ENCODE peak calls at places on chromosomes 5 and 9, in eight cellular contexts. P is H1, J is K562, Q is suprapubic skin, D is upper lobe of left lung, A is transverse colon, H is sigmoid colon, F is HepG2. Z is an unnamed sample.

GRCh38 chr5:68193481-68194036 is 22.0 kb upstream of the PIK3R1 start:
- DNase-seq in P (no peak), J (no peak), Q (no peak), D (no peak), A (no peak), H (no peak), F (no peak), Z (no peak)

GRCh38 chr5:110512266-110512665 is 214.2 kb downstream of the TMEM232 start:
- DNase-seq in P (no peak), J (no peak), Q (no peak), D (no peak), A (no peak), H (no peak), F (no peak), Z (no peak)

GRCh38 chr5:76771705-76772405 is 47.0 kb upstream of the F2RL1 start:
- DNase-seq in P (no peak), J (no peak), Q (peak; percentile 16), D (no peak), A (no peak), H (no peak), F (no peak), Z (no peak)

GRCh38 chr9:133664651-133665050 is 28.5 kb downstream of the DBH start:
- DNase-seq in P (no peak), J (no peak), Q (no peak), D (no peak), A (no peak), H (no peak), F (no peak), Z (no peak)

GRCh38 chr9:86135374-86135773 is 36.0 kb upstream of the GOLM1 start:
- DNase-seq in P (no peak), J (no peak), Q (no peak), D (no peak), A (no peak), H (no peak), F (no peak), Z (no peak)

GRCh38 chr9:33752130-33752637 is 43.2 kb upstream of the PRSS3 start:
- DNase-seq in P (no peak), J (no peak), Q (no peak), D (no peak), A (no peak), H (no peak), F (peak; percentile 76), Z (no peak)

GRCh38 chr5:132429451-132430440 is 60.2 kb downstream of the SLC22A5 start:
- DNase-seq in P (no peak), J (no peak), Q (no peak), D (no peak), A (no peak), H (no peak), F (peak; percentile 33), Z (no peak)

GRCh38 chr9:88852794-88853193 is 138.5 kb upstream of the S1PR3 start:
- DNase-seq in P (no peak), J (peak; percentile 17), Q (no peak), D (no peak), A (no peak), H (no peak), F (no peak), Z (no peak)

GRCh38 chr9:27426717-27427645 is 97.1 kb upstream of the IFNK start:
- DNase-seq in P (no peak), J (no peak), Q (no peak), D (no peak), A (no peak), H (no peak), F (no peak), Z (no peak)

GRCh38 chr9:135244271-135244691 is 156.8 kb downstream of the OLFM1 start:
- DNase-seq in P (no peak), J (no peak), Q (no peak), D (no peak), A (no peak), H (peak; percentile 60), F (no peak), Z (peak; percentile 87)

GRCh38 chr5:171157233-171157632 is 151.8 kb upstream of the TLX3 start:
- DNase-seq in P (no peak), J (no peak), Q (no peak), D (no peak), A (no peak), H (no peak), F (no peak), Z (no peak)

GRCh38 chr5:88878976-88879375 is 4.0 kb downstream of the MEF2C start:
- DNase-seq in P (no peak), J (no peak), Q (no peak), D (no peak), A (no peak), H (no peak), F (no peak), Z (no peak)

GRCh38 chr9:90053027-90053426 is 448.2 kb downstream of the GADD45G start:
- DNase-seq in P (peak; percentile 77), J (peak; percentile 16), Q (no peak), D (no peak), A (no peak), H (no peak), F (no peak), Z (no peak)

GRCh38 chr9:134554750-134555655 is 86.6 kb upstream of the COL5A1 start:
- DNase-seq in P (no peak), J (no peak), Q (no peak), D (no peak), A (no peak), H (peak; percentile 63), F (no peak), Z (no peak)

GRCh38 chr5:52854949-52855348 is 67.2 kb downstream of the ITGA1 start:
- DNase-seq in P (no peak), J (no peak), Q (no peak), D (no peak), A (no peak), H (no peak), F (no peak), Z (no peak)

GRCh38 chr9:35616681-35617459 is 1.3 kb downstream of the CD72 start:
- DNase-seq in P (peak; percentile 82), J (no peak), Q (peak; percentile 88), D (peak; percentile 89), A (peak; percentile 82), H (peak; percentile 89), F (no peak), Z (peak; percentile 77)

GRCh38 chr9:104900871-104901270 is 27.1 kb downstream of the ABCA1 start:
- DNase-seq in P (no peak), J (no peak), Q (no peak), D (no peak), A (no peak), H (no peak), F (no peak), Z (no peak)

GRCh38 chr5:9479361-9479760 is 66.5 kb downstream of the SEMA5A start:
- DNase-seq in P (no peak), J (no peak), Q (no peak), D (no peak), A (no peak), H (no peak), F (no peak), Z (no peak)

GRCh38 chr5:154053468-154053867 is 14.7 kb downstream of the MFAP3 start:
- DNase-seq in P (no peak), J (no peak), Q (no peak), D (no peak), A (no peak), H (no peak), F (no peak), Z (no peak)

GRCh38 chr5:59330680-59331079 is 562.8 kb downstream of the PDE4D start:
- DNase-seq in P (no peak), J (no peak), Q (no peak), D (no peak), A (no peak), H (no peak), F (no peak), Z (no peak)

GRCh38 chr9:116219686-116220085 is 66.1 kb downstream of the PAPPA start:
- DNase-seq in P (no peak), J (peak; percentile 23), Q (no peak), D (no peak), A (no peak), H (no peak), F (no peak), Z (no peak)

GRCh38 chr5:171957591-171958251 is 48.7 kb downstream of the FBXW11 start:
- DNase-seq in P (no peak), J (no peak), Q (no peak), D (no peak), A (no peak), H (no peak), F (peak; percentile 35), Z (no peak)

GRCh38 chr9:134340475-134341186 is 14.4 kb downstream of the RXRA start:
- DNase-seq in P (no peak), J (no peak), Q (no peak), D (peak; percentile 63), A (no peak), H (no peak), F (no peak), Z (no peak)

GRCh38 chr5:73482383-73483193 is 15.7 kb upstream of the BTF3 start:
- DNase-seq in P (no peak), J (peak; percentile 19), Q (no peak), D (no peak), A (no peak), H (no peak), F (no peak), Z (no peak)
- TF ChIP-seq EP300 in P (no peak), J (no peak), Q (no peak), D (no peak), A (no peak), H (no peak), F (no peak), Z (no peak)

GRCh38 chr9:137162505-137163100 is 7.2 kb downstream of the LRRC26 start:
- DNase-seq in P (peak; percentile 66), J (peak; percentile 13), Q (no peak), D (peak; percentile 38), A (peak; percentile 63), H (no peak), F (no peak), Z (peak; percentile 71)
- H3K4me3 ChIP-seq in P (peak overlapping the region; percentile 33), J (no peak overlapping the region), Q (peak overlapping the region; percentile 22), D (no peak overlapping the region), A (peak overlapping the region; percentile 19), H (no peak overlapping the region), F (peak overlapping the region; percentile 47), Z (peak overlapping the region; percentile 29)

GRCh38 chr5:74762599-74762998 is 4.3 kb downstream of the GFM2 start:
- DNase-seq in P (no peak), J (no peak), Q (no peak), D (no peak), A (no peak), H (no peak), F (peak; percentile 22), Z (no peak)
- TF ChIP-seq POLR2AphosphoS5 in P (no peak), J (no peak), Q (no peak), D (no peak), A (no peak), H (no peak), F (no peak), Z (no peak)

GRCh38 chr5:116731432-116731831 is 156.8 kb upstream of the SEMA6A start:
- DNase-seq in P (no peak), J (no peak), Q (no peak), D (no peak), A (no peak), H (no peak), F (no peak), Z (no peak)

GRCh38 chr5:116733995-116734716 is 159.5 kb upstream of the SEMA6A start:
- DNase-seq in P (peak; percentile 48), J (no peak), Q (no peak), D (no peak), A (no peak), H (no peak), F (no peak), Z (no peak)

GRCh38 chr5:116736671-116737070 is 162.0 kb upstream of the SEMA6A start:
- DNase-seq in P (no peak), J (no peak), Q (no peak), D (no peak), A (no peak), H (no peak), F (no peak), Z (no peak)

GRCh38 chr5:116732591-116732990 is 158.0 kb upstream of the SEMA6A start:
- DNase-seq in P (no peak), J (no peak), Q (no peak), D (no peak), A (no peak), H (no peak), F (no peak), Z (no peak)

GRCh38 chr5:116734717-116735072 is 160.1 kb upstream of the SEMA6A start:
- DNase-seq in P (no peak), J (no peak), Q (no peak), D (no peak), A (no peak), H (no peak), F (no peak), Z (no peak)
- TF ChIP-seq EP300 in P (no peak), J (no peak), Q (no peak), D (no peak), A (no peak), H (no peak), F (no peak), Z (no peak)

Z was measured in stomach.